ENCODE peak calls at places on chromosomes 12 and 14, in six cellular contexts. V is WTC11, P is fibroblast of lung, X is H1, Y is right lobe of liver, O is Calu3. B is an unnamed sample.

GRCh38 chr14:68871392-68871791 is 78.5 kb upstream of the ZFP36L1 start:
- DNase-seq in P (no peak), Y (no peak), O (no peak), V (no peak), X (no peak), B (no peak)

GRCh38 chr12:14810953-14811483 is 3.0 kb downstream of the SMCO3 start:
- DNase-seq in V (peak; percentile 49), O (peak; percentile 57), P (peak; percentile 37), X (no peak), Y (peak; percentile 23), B (peak; percentile 32)

GRCh38 chr14:92540472-92541048 is 27.0 kb downstream of the RIN3 start:
- DNase-seq in X (no peak), V (no peak), O (peak; percentile 83), P (peak; percentile 100), Y (peak; percentile 92), B (peak; percentile 97)

GRCh38 chr12:80702889-80703605 is 4.4 kb upstream of the MYF6 start:
- DNase-seq in P (peak; percentile 85), V (no peak), O (peak; percentile 20), X (no peak), Y (no peak), B (peak; percentile 44)

GRCh38 chr14:26204954-26205479 is 392.8 kb downstream of the NOVA1 start:
- DNase-seq in V (peak; percentile 74), X (peak; percentile 71), Y (peak; percentile 23), O (no peak), P (peak; percentile 30), B (no peak)

GRCh38 chr14:94360945-94361565 is 27.3 kb downstream of the SERPINA1 start:
- DNase-seq in O (no peak), Y (no peak), V (no peak), P (no peak), X (no peak), B (no peak)

GRCh38 chr14:105165761-105166485 is 2.7 kb downstream of the JAG2 start:
- DNase-seq in O (no peak), X (no peak), V (no peak), P (no peak), Y (no peak), B (no peak)

GRCh38 chr12:25377475-25378179 is 126.9 kb upstream of the KRAS start:
- DNase-seq in Y (no peak), V (no peak), O (no peak), P (peak; percentile 48), X (no peak), B (peak; percentile 26)

GRCh38 chr12:81888961-81889360 is 129.8 kb upstream of the PPFIA2 start:
- DNase-seq in P (no peak), Y (no peak), V (no peak), X (no peak), O (no peak), B (no peak)

GRCh38 chr12:93060071-93060665 is 131.1 kb upstream of the EEA1 start:
- DNase-seq in V (no peak), Y (no peak), O (no peak), X (no peak), P (no peak), B (no peak)

GRCh38 chr12:6539276-6540134 is 5.2 kb downstream of the GAPDH start:
- DNase-seq in X (no peak), P (no peak), V (no peak), Y (peak; percentile 52), O (no peak), B (no peak)

GRCh38 chr14:75310295-75311059 is 31.8 kb downstream of the FOS start:
- DNase-seq in Y (peak; percentile 42), O (peak; percentile 74), P (peak; percentile 95), X (peak; percentile 81), V (peak; percentile 78), B (peak; percentile 80)

GRCh38 chr12:22334696-22335290 is at the start of gene ST8SIA1:
- DNase-seq in X (peak; percentile 61), V (peak; percentile 53), O (no peak), P (peak; percentile 38), Y (peak; percentile 26), B (no peak)

GRCh38 chr12:103538397-103538796 is 42.6 kb upstream of the C12orf42 start:
- DNase-seq in X (no peak), O (no peak), V (no peak), Y (no peak), P (no peak), B (peak; percentile 13)

GRCh38 chr12:6154730-6155459 is 30.4 kb upstream of the VWF start:
- DNase-seq in X (no peak), O (no peak), Y (peak; percentile 55), V (no peak), P (no peak), B (no peak)

GRCh38 chr12:68505915-68506314 is 104.8 kb upstream of the RAP1B start:
- DNase-seq in X (no peak), P (no peak), Y (no peak), V (no peak), O (no peak), B (no peak)

GRCh38 chr14:54651649-54652048 is 84.7 kb downstream of the SAMD4A start:
- DNase-seq in V (no peak), Y (no peak), P (no peak), O (no peak), X (no peak), B (no peak)

GRCh38 chr14:50085570-50086315 is 30.6 kb downstream of the VCPKMT start:
- DNase-seq in V (no peak), Y (no peak), O (no peak), P (no peak), X (no peak), B (peak; percentile 78)

GRCh38 chr14:53148612-53149202 is 4.4 kb downstream of the DDHD1 start:
- DNase-seq in P (no peak), Y (no peak), O (no peak), X (no peak), V (no peak), B (no peak)

GRCh38 chr14:104882325-104882973 is 17.4 kb downstream of the CEP170B start:
- DNase-seq in X (peak; percentile 76), O (peak; percentile 82), P (no peak), V (peak; percentile 79), Y (peak; percentile 28), B (no peak)

GRCh38 chr14:103103461-103104388 is 9.2 kb downstream of the EXOC3L4 start:
- DNase-seq in Y (peak; percentile 88), P (peak; percentile 73), V (peak; percentile 46), X (peak; percentile 76), O (peak; percentile 77), B (peak; percentile 50)

GRCh38 chr14:84254205-84254788 is 1275.6 kb upstream of the FLRT2 start:
- DNase-seq in X (no peak), O (no peak), P (no peak), V (no peak), Y (no peak), B (no peak)

GRCh38 chr14:58077621-58078020 is 74.4 kb downstream of the ARMH4 start:
- DNase-seq in Y (no peak), O (no peak), X (no peak), P (peak; percentile 12), V (no peak), B (peak; percentile 29)

GRCh38 chr14:106549064-106549463 is 1022.7 kb downstream of the TMEM121 start:
- DNase-seq in O (no peak), X (no peak), V (no peak), P (no peak), Y (no peak), B (no peak)

GRCh38 chr14:49549881-49550280 is 36.3 kb downstream of the RPS29 start:
- DNase-seq in O (no peak), X (peak; percentile 67), Y (no peak), V (peak; percentile 54), P (peak; percentile 5), B (peak; percentile 46)

GRCh38 chr14:55221186-55221585 is 29.8 kb upstream of the DLGAP5 start:
- DNase-seq in Y (no peak), O (no peak), P (peak; percentile 31), V (no peak), X (no peak), B (peak; percentile 63)

GRCh38 chr12:105935106-105935505 is 203.6 kb downstream of the NUAK1 start:
- DNase-seq in P (no peak), V (no peak), O (no peak), X (no peak), Y (no peak), B (no peak)

GRCh38 chr12:22974865-22975264 is 349.9 kb downstream of the ETNK1 start:
- DNase-seq in Y (no peak), O (no peak), V (no peak), P (peak; percentile 94), X (no peak), B (peak; percentile 68)

GRCh38 chr12:11718768-11719253 is 69.3 kb downstream of the ETV6 start:
- DNase-seq in V (no peak), Y (no peak), X (no peak), O (no peak), P (peak; percentile 53), B (peak; percentile 82)

GRCh38 chr14:51481643-51482042 is 170.1 kb upstream of the FRMD6 start:
- DNase-seq in V (no peak), Y (no peak), X (no peak), P (no peak), O (no peak), B (no peak)
- TF ChIP-seq CTCF in V (no peak), Y (no peak), X (no peak), P (no peak), O (no peak), B (no peak)

GRCh38 chr12:107467716-107468115 is 217.9 kb upstream of the PWP1 start:
- DNase-seq in X (no peak), P (no peak), V (no peak), Y (no peak), O (no peak), B (no peak)
- TF ChIP-seq CTCF in X (peak; percentile 24), P (no peak), V (no peak), Y (no peak), O (no peak), B (no peak)

GRCh38 chr12:116141110-116141832 is 136.2 kb downstream of the MED13L start:
- DNase-seq in V (no peak), X (no peak), Y (no peak), O (no peak), P (peak; percentile 54), B (no peak)
- TF ChIP-seq CTCF in V (no peak), X (no peak), Y (peak; percentile 38), O (no peak), P (peak; percentile 22), B (peak; percentile 51)

DNA sequence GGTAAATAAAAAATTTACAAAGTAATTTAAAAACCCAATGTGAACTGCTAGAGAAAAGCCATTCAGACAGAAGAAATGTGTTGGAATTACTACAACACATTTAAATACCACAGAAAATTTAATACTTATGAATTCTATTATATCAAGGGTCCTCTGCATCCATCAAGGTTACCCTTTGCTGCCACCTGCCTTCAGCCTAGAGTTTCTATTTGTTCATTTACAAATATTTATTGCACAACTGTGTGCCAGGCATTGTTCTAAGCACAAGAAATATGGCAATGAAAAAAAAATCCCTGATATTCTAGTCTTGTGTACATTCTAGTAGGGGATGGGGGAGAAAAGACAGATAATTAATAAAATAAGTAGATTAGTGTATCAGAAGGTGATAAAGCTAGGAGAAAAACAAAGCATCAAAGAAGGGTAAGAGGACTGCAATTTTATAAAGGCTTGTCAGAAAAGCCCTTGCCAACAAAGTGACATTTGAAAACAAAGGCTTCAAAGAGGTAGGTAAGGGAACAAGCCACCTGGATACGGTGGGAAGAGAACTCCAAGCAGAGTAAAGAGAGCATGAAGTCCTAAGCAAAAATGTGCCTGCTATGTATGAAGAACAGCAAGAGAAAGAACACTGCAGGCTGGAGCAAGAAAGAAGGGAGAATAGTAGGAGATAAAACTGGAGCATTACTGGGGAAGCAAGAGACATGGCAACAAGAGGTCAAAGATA is 59.1 kb upstream of the SLC6A13 start:
- DNase-seq in O (peak; percentile 18), V (no peak), P (peak; percentile 9), X (no peak), Y (no peak), B (no peak)
- TF ChIP-seq CTCF in O (no peak), V (no peak), P (peak; percentile 18), X (no peak), Y (peak; percentile 61), B (peak; percentile 44)

B was measured in HFFc6.